ENCODE peak calls at places on chromosome 1, in seven cellular contexts. Y, F, S, O, C, K and U are unnamed samples.

GRCh38 chr1:206573772-206574161 is 38.5 kb downstream of the EIF2D start:
- DNase-seq in K (no peak), C (no peak), O (no peak), Y (no peak), F (no peak), S (no peak), U (no peak)

GRCh38 chr1:147902183-147902845 is at the start of gene GJA8:
- DNase-seq in K (no peak), S (no peak), C (no peak), F (no peak), O (no peak), Y (no peak), U (no peak)

GRCh38 chr1:207565546-207566468 is 69.8 kb downstream of the CR1 start:
- DNase-seq in O (no peak), S (no peak), C (no peak), K (peak; percentile 15), Y (no peak), F (no peak), U (no peak)

GRCh38 chr1:5835179-5835562 is 157.1 kb downstream of the NPHP4 start:
- DNase-seq in Y (no peak), K (no peak), O (no peak), F (no peak), S (peak; percentile 24), C (no peak), U (no peak)

GRCh38 chr1:185734929-185735666 is 907 bp downstream of the HMCN1 start:
- DNase-seq in C (no peak), O (no peak), K (peak; percentile 34), F (no peak), S (no peak), Y (no peak), U (no peak)

GRCh38 chr1:22563671-22564612 is 653 bp downstream of the EPHA8 start:
- DNase-seq in Y (no peak), K (no peak), O (no peak), F (no peak), C (no peak), S (peak; percentile 70), U (no peak)

GRCh38 chr1:23727362-23727811 is 15.9 kb upstream of the ELOA start:
- DNase-seq in F (peak; percentile 83), Y (no peak), K (peak; percentile 50), O (no peak), C (no peak), S (peak; percentile 89), U (peak; percentile 81)

GRCh38 chr1:156291226-156292061 is 4.0 kb downstream of the GLMP start:
- DNase-seq in S (peak; percentile 96), K (peak; percentile 63), Y (peak; percentile 69), C (no peak), O (peak; percentile 48), F (peak; percentile 95), U (peak; percentile 95)

GRCh38 chr1:24906760-24907490 is 23.2 kb downstream of the RUNX3 start:
- DNase-seq in S (peak; percentile 23), K (no peak), Y (no peak), O (no peak), F (peak; percentile 42), C (no peak), U (no peak)

GRCh38 chr1:27555700-27556424 is 48.1 kb downstream of the AHDC1 start:
- DNase-seq in Y (no peak), K (no peak), C (peak; percentile 20), F (peak; percentile 89), S (peak; percentile 67), O (no peak), U (no peak)

GRCh38 chr1:219090618-219091017 is 83.1 kb upstream of the LYPLAL1 start:
- DNase-seq in O (no peak), Y (no peak), C (no peak), K (no peak), S (no peak), F (no peak), U (no peak)

GRCh38 chr1:211731456-211732275 is 56.2 kb upstream of the NEK2 start:
- DNase-seq in O (no peak), S (no peak), C (no peak), Y (no peak), F (no peak), K (peak; percentile 46), U (no peak)

GRCh38 chr1:208231929-208232360 is 12.2 kb downstream of the PLXNA2 start:
- DNase-seq in S (no peak), C (no peak), F (no peak), Y (peak; percentile 68), O (no peak), K (peak; percentile 60), U (no peak)

DNA sequence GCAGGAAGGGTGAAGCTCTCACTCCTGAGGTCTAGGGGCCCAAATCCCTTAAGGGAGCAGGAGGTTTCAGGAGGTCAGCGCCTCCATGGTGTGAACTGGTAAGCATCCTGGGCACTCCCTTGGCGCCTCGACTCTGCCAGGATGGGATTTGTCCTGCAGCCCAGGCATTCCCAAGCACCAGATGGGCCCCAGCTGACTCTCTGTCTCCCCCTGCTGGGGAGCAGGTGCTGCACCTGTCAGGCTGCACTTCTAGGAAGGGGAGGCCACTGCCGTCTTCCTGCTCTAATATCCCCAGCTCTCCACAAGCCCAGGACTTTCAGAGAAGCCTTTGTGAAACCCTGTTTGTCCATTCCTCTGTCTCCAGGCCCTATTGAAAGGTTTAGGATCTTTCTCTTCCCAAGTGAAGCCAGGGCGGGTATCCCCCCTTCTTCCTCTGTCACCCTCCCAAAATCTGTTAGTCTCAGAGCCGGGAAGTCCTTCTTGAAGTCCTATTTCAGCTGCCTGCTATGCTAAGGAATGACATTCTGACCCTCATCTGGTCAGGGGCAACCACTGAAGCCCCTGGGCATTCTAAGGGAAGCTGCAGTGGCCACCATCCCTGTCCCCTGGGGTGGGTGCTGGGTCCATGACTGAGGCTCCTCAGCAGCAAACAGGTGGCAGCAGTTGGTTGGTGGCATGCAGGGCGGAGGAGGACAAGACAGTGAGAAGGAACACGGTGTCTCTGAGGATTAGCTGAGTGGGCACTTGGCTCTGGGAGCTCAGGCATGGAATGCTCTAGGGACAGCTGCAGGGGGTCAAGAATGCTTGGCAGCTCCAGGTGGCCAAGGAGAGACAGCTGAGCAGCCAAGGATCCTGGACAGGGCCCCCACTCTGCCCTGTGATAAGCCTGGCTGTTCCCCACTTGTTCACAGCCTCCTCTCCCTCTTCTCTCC is 3.2 kb downstream of the MYBPH start:
- DNase-seq in O (peak; percentile 51), K (peak; percentile 38), C (peak; percentile 5), F (peak; percentile 41), Y (peak; percentile 62), S (peak; percentile 91), U (no peak)
- H3K27me3 ChIP-seq in O (no peaks in the 10 kb centered on the region), K (peaks cover 6% of the 10 kb centered on the region), C (no peaks in the 10 kb centered on the region), F (no peaks in the 10 kb centered on the region), Y (no peaks in the 10 kb centered on the region), S (no peaks in the 10 kb centered on the region), U (no peaks in the 10 kb centered on the region)

GRCh38 chr1:228440761-228441500 is 24.3 kb upstream of the TRIM17 start:
- DNase-seq in S (no peak), F (no peak), C (no peak), O (no peak), Y (no peak), K (no peak), U (no peak)

GRCh38 chr1:228445867-228446584 is 29.4 kb upstream of the TRIM17 start:
- DNase-seq in S (no peak), F (no peak), K (peak; percentile 31), O (no peak), Y (no peak), C (peak; percentile 20), U (no peak)

GRCh38 chr1:228445524-228445866 is 28.8 kb upstream of the TRIM17 start:
- DNase-seq in Y (no peak), C (no peak), K (no peak), O (no peak), S (no peak), F (no peak), U (no peak)

GRCh38 chr1:228446849-228447248 is 30.2 kb upstream of the TRIM17 start:
- DNase-seq in Y (no peak), K (no peak), C (no peak), F (no peak), O (no peak), S (no peak), U (no peak)

DNA sequence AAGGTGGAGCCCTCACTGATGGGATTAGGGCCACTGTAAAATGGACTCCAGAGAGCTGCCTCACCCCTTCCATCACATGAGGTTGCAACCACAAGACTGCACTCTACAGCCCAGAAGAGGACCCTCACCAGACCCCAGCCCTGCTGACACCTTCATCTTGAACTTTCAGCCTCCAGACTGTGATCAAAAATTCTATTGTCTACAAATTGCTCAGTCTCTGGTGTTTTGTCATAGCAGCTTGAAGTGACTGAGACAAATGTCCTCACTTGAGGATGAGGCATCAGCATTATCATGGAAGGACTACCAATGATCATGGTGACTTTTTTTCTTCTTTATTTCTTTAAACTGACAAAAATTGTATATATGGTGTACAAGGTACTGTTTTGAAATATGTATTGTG is 26.7 kb upstream of the TRIM17 start:
- DNase-seq in Y (no peak), K (no peak), F (no peak), C (no peak), O (no peak), S (no peak), U (no peak)
- H3K27me3 ChIP-seq in Y (peaks cover 33% of the 10 kb centered on the region), K (peaks cover 8% of the 10 kb centered on the region), F (peaks cover 7% of the 10 kb centered on the region), C (peaks cover 29% of the 10 kb centered on the region), O (peaks cover 3% of the 10 kb centered on the region), S (no peaks in the 10 kb centered on the region), U (no peaks in the 10 kb centered on the region)

GRCh38 chr1:40449684-40450490 is at the start of gene ZFP69B:
- DNase-seq in O (peak; percentile 52), S (peak; percentile 97), Y (peak; percentile 95), C (peak; percentile 85), F (peak; percentile 93), K (peak; percentile 73), U (peak; percentile 81)

GRCh38 chr1:40454873-40455272 is 4.6 kb downstream of the ZFP69B start:
- DNase-seq in F (no peak), S (no peak), O (no peak), K (no peak), C (no peak), Y (no peak), U (no peak)

GRCh38 chr1:40451238-40451585 is 936 bp downstream of the ZFP69B start:
- DNase-seq in C (no peak), K (peak; percentile 2), S (no peak), Y (no peak), O (no peak), F (no peak), U (no peak)

GRCh38 chr1:40450491-40451237 is 388 bp downstream of the ZFP69B start:
- DNase-seq in F (no peak), K (peak; percentile 68), S (peak; percentile 65), Y (peak; percentile 74), C (peak; percentile 60), O (peak; percentile 42), U (no peak)
- H3K27me3 ChIP-seq in F (no peaks in the 10 kb centered on the region), K (no peaks in the 10 kb centered on the region), S (no peaks in the 10 kb centered on the region), Y (no peaks in the 10 kb centered on the region), C (no peaks in the 10 kb centered on the region), O (no peaks in the 10 kb centered on the region), U (no peaks in the 10 kb centered on the region)

GRCh38 chr1:3713840-3714239 is 38.4 kb upstream of the CCDC27 start:
- DNase-seq in C (no peak), O (no peak), K (no peak), Y (no peak), S (no peak), F (no peak), U (no peak)

GRCh38 chr1:3714814-3715213 is 37.4 kb upstream of the CCDC27 start:
- DNase-seq in F (no peak), S (no peak), Y (no peak), C (no peak), O (no peak), K (no peak), U (no peak)

GRCh38 chr1:3716351-3716750 is 35.9 kb upstream of the CCDC27 start:
- DNase-seq in S (no peak), F (no peak), C (no peak), Y (no peak), O (no peak), K (no peak), U (no peak)

GRCh38 chr1:3712573-3713535 is 39.4 kb upstream of the CCDC27 start:
- DNase-seq in S (no peak), O (no peak), K (no peak), F (no peak), Y (no peak), C (no peak), U (no peak)

GRCh38 chr1:3714284-3714741 is 37.9 kb upstream of the CCDC27 start:
- DNase-seq in K (no peak), S (no peak), C (no peak), O (no peak), F (no peak), Y (no peak), U (no peak)
- H3K27me3 ChIP-seq in K (peaks cover 3% of the 10 kb centered on the region), S (no peaks in the 10 kb centered on the region), C (no peaks in the 10 kb centered on the region), O (no peaks in the 10 kb centered on the region), F (no peaks in the 10 kb centered on the region), Y (no peaks in the 10 kb centered on the region), U (no peaks in the 10 kb centered on the region)